ENCODE peak calls at places on chromosomes 5 and 9, in four cellular contexts. M is HCT116, G is HepG2, E is body of pancreas. F is an unnamed sample.
A peak's percentile ranks its signal among the peaks of the same experiment; 100 is the strongest.

GRCh38 chr9:111427186-111427585 is 57.0 kb downstream of the ECPAS start:
- ATAC-seq in G (no peak), E (no peak), M (peak; percentile 46), F (no peak)

GRCh38 chr9:8115570-8115969 is 316.0 kb upstream of the DMAC1 start:
- ATAC-seq in M (no peak), G (no peak), E (no peak), F (no peak)

GRCh38 chr9:99573052-99573451 is 248.6 kb upstream of the NR4A3 start:
- ATAC-seq in E (no peak), G (no peak), M (no peak), F (no peak)

GRCh38 chr9:32395483-32396216 is 11.2 kb downstream of the ACO1 start:
- ATAC-seq in E (peak; percentile 47), G (peak; percentile 75), M (peak; percentile 50), F (peak; percentile 89)

GRCh38 chr5:73171495-73171894 is 1.5 kb upstream of the TMEM174 start:
- ATAC-seq in M (no peak), G (no peak), E (no peak), F (no peak)

GRCh38 chr5:171855798-171856772 is 70.5 kb downstream of the SMIM23 start:
- ATAC-seq in E (no peak), G (no peak), M (no peak), F (no peak)

GRCh38 chr5:168227973-168228615 is 63.4 kb upstream of the WWC1 start:
- ATAC-seq in G (no peak), E (no peak), M (no peak), F (no peak)

GRCh38 chr9:35522189-35522588 is 32.3 kb downstream of the RUSC2 start:
- ATAC-seq in G (no peak), E (no peak), M (no peak), F (no peak)

GRCh38 chr9:98805506-98806272 is 1.8 kb upstream of the GALNT12 start:
- ATAC-seq in E (no peak), M (no peak), G (no peak), F (peak; percentile 56)

GRCh38 chr5:89968870-89969472 is 440.6 kb downstream of the CETN3 start:
- ATAC-seq in G (no peak), M (no peak), E (peak; percentile 38), F (no peak)

GRCh38 chr9:97502984-97503861 is 1.8 kb downstream of the TMOD1 start:
- ATAC-seq in E (no peak), G (peak; percentile 11), M (no peak), F (no peak)

GRCh38 chr5:137486707-137487106 is 12.4 kb downstream of the SPOCK1 start:
- ATAC-seq in M (no peak), E (no peak), G (no peak), F (peak; percentile 76)

GRCh38 chr5:57422993-57423392 is 59.6 kb downstream of the ACTBL2 start:
- ATAC-seq in G (no peak), M (no peak), E (no peak), F (no peak)

GRCh38 chr9:75451045-75451444 is 362.7 kb downstream of the OSTF1 start:
- ATAC-seq in E (no peak), M (no peak), G (no peak), F (no peak)

GRCh38 chr9:97774657-97775056 is 77.5 kb upstream of the XPA start:
- ATAC-seq in E (no peak), M (no peak), G (no peak), F (no peak)

GRCh38 chr9:19306568-19306967 is 73.5 kb downstream of the RPS6 start:
- ATAC-seq in E (no peak), G (no peak), M (no peak), F (no peak)

GRCh38 chr9:14221558-14221957 is 92.4 kb downstream of the NFIB start:
- ATAC-seq in E (peak; percentile 86), M (peak; percentile 71), G (no peak), F (peak; percentile 71)

DNA sequence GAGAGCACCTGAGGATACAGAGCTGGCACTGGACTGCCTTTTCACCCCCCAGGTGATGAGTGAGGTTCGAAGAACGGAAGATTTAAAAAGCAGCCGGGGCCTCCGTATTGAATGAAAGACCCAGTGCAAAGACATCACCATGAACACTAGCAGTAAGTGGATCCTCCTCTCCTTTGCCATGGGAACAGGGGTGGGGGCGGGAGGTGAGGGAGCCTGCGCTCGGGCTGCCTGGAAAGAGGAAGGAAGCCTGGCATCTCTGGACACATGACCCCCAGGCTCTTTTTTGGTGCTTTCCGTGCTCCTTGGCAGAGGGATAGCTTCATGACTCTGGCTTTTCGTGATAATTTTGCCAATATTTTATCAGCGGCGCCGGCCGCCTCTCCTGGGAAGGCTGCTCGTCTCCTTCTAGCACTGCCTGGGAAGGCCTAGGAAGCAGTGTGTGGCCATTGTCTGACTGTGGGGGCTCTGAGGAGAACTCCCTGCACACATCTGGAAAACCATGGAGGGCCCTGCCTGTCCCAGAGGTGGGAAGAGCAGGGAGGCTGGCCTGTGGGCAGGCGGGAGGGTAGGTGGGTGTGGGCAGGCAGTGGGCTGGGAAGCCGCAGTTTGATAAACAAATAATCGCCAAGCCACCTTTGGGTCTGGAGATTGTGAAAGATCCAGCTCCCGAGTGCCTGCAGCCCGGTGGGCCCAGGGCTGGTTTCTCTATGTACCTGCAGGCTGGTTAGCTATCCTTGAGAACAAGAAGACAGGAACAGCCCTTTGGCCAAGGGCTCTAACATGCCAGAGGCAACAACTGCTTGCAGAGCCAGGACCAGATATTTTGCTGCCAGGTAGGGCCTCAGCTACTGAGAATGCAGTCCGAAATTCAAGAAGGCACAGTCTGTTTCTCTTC is 911 bp downstream of the ABLIM3 start:
- ATAC-seq in E (peak; percentile 28), M (peak; percentile 53), G (peak; percentile 71), F (peak; percentile 67)
- TF ChIP-seq CTCF in E (no peak), M (no peak), G (no peak), F (no peak)

GRCh38 chr5:76790632-76791290 is 28.1 kb upstream of the F2RL1 start:
- ATAC-seq in M (peak; percentile 76), G (peak; percentile 47), E (peak; percentile 47), F (peak; percentile 84)
- TF ChIP-seq POLR2A in M (no peak), G (no peak), E (no peak), F (no peak)

DNA sequence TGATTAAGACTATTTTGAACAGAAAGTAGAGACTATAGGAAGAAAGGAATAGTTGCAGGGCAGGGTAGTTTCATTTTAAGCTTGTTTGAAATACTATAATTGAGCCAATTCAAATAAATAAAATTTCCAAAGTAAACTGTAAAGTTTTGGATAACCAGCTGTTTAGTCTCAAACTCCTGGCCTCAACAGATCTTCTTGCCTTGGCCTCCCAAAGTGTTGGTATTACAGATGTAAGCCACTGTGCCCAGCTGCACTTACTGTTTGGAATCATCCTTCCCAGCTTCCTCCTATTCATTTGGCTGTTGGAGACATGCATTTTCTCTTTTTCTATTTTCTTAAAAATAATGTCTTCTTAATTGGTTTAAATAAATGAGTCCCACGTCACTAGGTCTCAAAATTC is 231.0 kb downstream of the NNT start:
- ATAC-seq in G (no peak), M (no peak), E (no peak), F (no peak)
- H3K4me3 ChIP-seq in G (no peak overlapping the region), M (no peak overlapping the region), E (no peak overlapping the region), F (no peak overlapping the region)

GRCh38 chr9:37034320-37034937 is 361 bp upstream of the PAX5 start:
- ATAC-seq in M (peak; percentile 53), G (peak; percentile 77), E (peak; percentile 38), F (no peak)
- TF ChIP-seq CTCF in M (peak; percentile 50), G (peak; percentile 42), E (peak; percentile 16), F (no peak)

GRCh38 chr5:96808541-96808828 is 740 bp upstream of the ERAP1 start:
- ATAC-seq in M (no peak), E (no peak), G (no peak), F (no peak)
- TF ChIP-seq POLR2A in M (no peak), E (no peak), G (peak; percentile 35), F (no peak)

GRCh38 chr5:173498871-173499470 is 117.5 kb downstream of the BOD1 start:
- ATAC-seq in G (peak; percentile 71), E (peak; percentile 7), M (peak; percentile 49), F (no peak)
- H3K4me3 ChIP-seq in G (peak overlapping the region; percentile 9), E (no peak overlapping the region), M (no peak overlapping the region), F (no peak overlapping the region)

GRCh38 chr5:102617857-102618187 is 119.0 kb upstream of the SLCO6A1 start:
- ATAC-seq in E (no peak), M (no peak), G (no peak), F (peak; percentile 36)
- TF ChIP-seq CTCF in E (no peak), M (no peak), G (no peak), F (no peak)

F was measured in gastroesophageal sphincter.